ENCODE peak calls at places on chromosomes 3 and 15, in eight cellular contexts. One of them, this sample, is unnamed.

GRCh38 chr15:59237854-59238252 is 31.2 kb downstream of the LDHAL6B start:
- DNase-seq in RPMI7951: peak
- DNase-seq in stromal cell of bone marrow: no peak
- DNase-seq in cardiac fibroblast: no peak
- DNase-seq in naive thymus-derived CD8-positive, alpha-beta T cell: no peak
- DNase-seq in activated CD8-positive, alpha-beta memory T cell treated with anti-CD3 and anti-CD28 coated beads for 24 hours: no peak
- DNase-seq in foreskin fibroblast: peak
- DNase-seq in stimulated activated CD4-positive, alpha-beta T cell treated with anti-CD3 and anti-CD28 coated beads, Interleukin-12 subunit alpha, Interleukin-12 subunit beta, amount 100 ng/mL, for 48 hours: no peak
- DNase-seq in this sample: no peak

GRCh38 chr15:63402498-63403253 is 21.0 kb upstream of the CA12 start:
- DNase-seq in foreskin fibroblast: peak
- DNase-seq in stimulated activated CD4-positive, alpha-beta T cell treated with anti-CD3 and anti-CD28 coated beads, Interleukin-12 subunit alpha, Interleukin-12 subunit beta, amount 100 ng/mL, for 48 hours: no peak
- DNase-seq in stromal cell of bone marrow: no peak
- DNase-seq in activated CD8-positive, alpha-beta memory T cell treated with anti-CD3 and anti-CD28 coated beads for 24 hours: no peak
- DNase-seq in naive thymus-derived CD8-positive, alpha-beta T cell: peak
- DNase-seq in RPMI7951: peak
- DNase-seq in cardiac fibroblast: peak
- DNase-seq in this sample: peak

GRCh38 chr3:97021778-97022177 is 207.4 kb downstream of the EPHA6 start:
- DNase-seq in cardiac fibroblast: no peak
- DNase-seq in stimulated activated CD4-positive, alpha-beta T cell treated with anti-CD3 and anti-CD28 coated beads, Interleukin-12 subunit alpha, Interleukin-12 subunit beta, amount 100 ng/mL, for 48 hours: no peak
- DNase-seq in foreskin fibroblast: no peak
- DNase-seq in naive thymus-derived CD8-positive, alpha-beta T cell: no peak
- DNase-seq in stromal cell of bone marrow: no peak
- DNase-seq in RPMI7951: no peak
- DNase-seq in activated CD8-positive, alpha-beta memory T cell treated with anti-CD3 and anti-CD28 coated beads for 24 hours: no peak
- DNase-seq in this sample: no peak

GRCh38 chr15:78034495-78035191 is 42.9 kb downstream of the TBC1D2B start:
- DNase-seq in RPMI7951: no peak
- DNase-seq in foreskin fibroblast: no peak
- DNase-seq in stimulated activated CD4-positive, alpha-beta T cell treated with anti-CD3 and anti-CD28 coated beads, Interleukin-12 subunit alpha, Interleukin-12 subunit beta, amount 100 ng/mL, for 48 hours: peak
- DNase-seq in cardiac fibroblast: no peak
- DNase-seq in activated CD8-positive, alpha-beta memory T cell treated with anti-CD3 and anti-CD28 coated beads for 24 hours: peak
- DNase-seq in naive thymus-derived CD8-positive, alpha-beta T cell: peak
- DNase-seq in stromal cell of bone marrow: no peak
- DNase-seq in this sample: no peak

GRCh38 chr3:111863942-111864341 is 4.9 kb downstream of the PHLDB2 start:
- DNase-seq in cardiac fibroblast: no peak
- DNase-seq in activated CD8-positive, alpha-beta memory T cell treated with anti-CD3 and anti-CD28 coated beads for 24 hours: no peak
- DNase-seq in stromal cell of bone marrow: no peak
- DNase-seq in stimulated activated CD4-positive, alpha-beta T cell treated with anti-CD3 and anti-CD28 coated beads, Interleukin-12 subunit alpha, Interleukin-12 subunit beta, amount 100 ng/mL, for 48 hours: no peak
- DNase-seq in foreskin fibroblast: no peak
- DNase-seq in RPMI7951: no peak
- DNase-seq in naive thymus-derived CD8-positive, alpha-beta T cell: no peak
- DNase-seq in this sample: no peak

GRCh38 chr15:101537681-101538080 is 48.2 kb upstream of the PCSK6 start:
- DNase-seq in activated CD8-positive, alpha-beta memory T cell treated with anti-CD3 and anti-CD28 coated beads for 24 hours: no peak
- DNase-seq in cardiac fibroblast: no peak
- DNase-seq in foreskin fibroblast: no peak
- DNase-seq in naive thymus-derived CD8-positive, alpha-beta T cell: no peak
- DNase-seq in stimulated activated CD4-positive, alpha-beta T cell treated with anti-CD3 and anti-CD28 coated beads, Interleukin-12 subunit alpha, Interleukin-12 subunit beta, amount 100 ng/mL, for 48 hours: no peak
- DNase-seq in stromal cell of bone marrow: no peak
- DNase-seq in RPMI7951: no peak
- DNase-seq in this sample: peak

GRCh38 chr3:10383850-10384248 is 62.9 kb upstream of the SEC13 start:
- DNase-seq in stimulated activated CD4-positive, alpha-beta T cell treated with anti-CD3 and anti-CD28 coated beads, Interleukin-12 subunit alpha, Interleukin-12 subunit beta, amount 100 ng/mL, for 48 hours: no peak
- DNase-seq in RPMI7951: no peak
- DNase-seq in activated CD8-positive, alpha-beta memory T cell treated with anti-CD3 and anti-CD28 coated beads for 24 hours: no peak
- DNase-seq in foreskin fibroblast: no peak
- DNase-seq in cardiac fibroblast: no peak
- DNase-seq in stromal cell of bone marrow: no peak
- DNase-seq in naive thymus-derived CD8-positive, alpha-beta T cell: no peak
- DNase-seq in this sample: no peak

GRCh38 chr3:23949784-23950183 is 4.7 kb downstream of the NR1D2 start:
- DNase-seq in activated CD8-positive, alpha-beta memory T cell treated with anti-CD3 and anti-CD28 coated beads for 24 hours: no peak
- DNase-seq in stromal cell of bone marrow: no peak
- DNase-seq in naive thymus-derived CD8-positive, alpha-beta T cell: no peak
- DNase-seq in cardiac fibroblast: no peak
- DNase-seq in stimulated activated CD4-positive, alpha-beta T cell treated with anti-CD3 and anti-CD28 coated beads, Interleukin-12 subunit alpha, Interleukin-12 subunit beta, amount 100 ng/mL, for 48 hours: no peak
- DNase-seq in RPMI7951: peak
- DNase-seq in foreskin fibroblast: no peak
- DNase-seq in this sample: no peak

GRCh38 chr3:129543156-129543790 is at the start of gene H1-8:
- DNase-seq in RPMI7951: no peak
- DNase-seq in naive thymus-derived CD8-positive, alpha-beta T cell: no peak
- DNase-seq in stimulated activated CD4-positive, alpha-beta T cell treated with anti-CD3 and anti-CD28 coated beads, Interleukin-12 subunit alpha, Interleukin-12 subunit beta, amount 100 ng/mL, for 48 hours: no peak
- DNase-seq in stromal cell of bone marrow: no peak
- DNase-seq in activated CD8-positive, alpha-beta memory T cell treated with anti-CD3 and anti-CD28 coated beads for 24 hours: no peak
- DNase-seq in cardiac fibroblast: no peak
- DNase-seq in foreskin fibroblast: no peak
- DNase-seq in this sample: no peak

This sample was measured in foreskin melanocyte.